ENCODE peak calls at places on chromosomes 3 and 15, in four cellular contexts. G is lower lobe of right lung, U is AG04450, Y is cardiac fibroblast. K is an unnamed sample.

GRCh38 chr3:124261301-124261700 is 269.4 kb upstream of the ROPN1 start:
- DNase-seq in G (no peak), U (no peak), Y (no peak), K (no peak)

GRCh38 chr15:49492834-49493233 is 69.8 kb downstream of the FGF7 start:
- DNase-seq in G (no peak), U (peak), Y (peak), K (peak)

GRCh38 chr15:81239190-81239589 is 42.5 kb downstream of the IL16 start:
- DNase-seq in G (no peak), U (peak), Y (peak), K (no peak)

GRCh38 chr15:98711810-98712209 is 63.5 kb downstream of the IGF1R start:
- DNase-seq in G (no peak), U (no peak), Y (no peak), K (no peak)

GRCh38 chr3:131494706-131495105 is 8.1 kb downstream of the MRPL3 start:
- DNase-seq in G (no peak), U (no peak), Y (no peak), K (no peak)

GRCh38 chr3:194688207-194688711 is 2.6 kb downstream of the FAM43A start:
- DNase-seq in G (peak), U (no peak), Y (peak), K (no peak)

GRCh38 chr15:68599560-68600071 is 20.8 kb downstream of the CORO2B start:
- DNase-seq in G (no peak), U (no peak), Y (peak), K (peak)

GRCh38 chr15:91424001-91424400 is 323.9 kb downstream of the SV2B start:
- DNase-seq in G (no peak), U (no peak), Y (no peak), K (no peak)

GRCh38 chr3:195911041-195911945 is 2.9 kb upstream of the TNK2 start:
- DNase-seq in G (no peak), U (no peak), Y (no peak), K (no peak)

GRCh38 chr3:143657391-143657790 is 190.9 kb downstream of the SLC9A9 start:
- DNase-seq in G (no peak), U (no peak), Y (peak), K (no peak)

GRCh38 chr15:92623435-92623834 is 32.1 kb downstream of the FAM174B start:
- DNase-seq in G (no peak), U (no peak), Y (no peak), K (no peak)

GRCh38 chr3:95759614-95760301 is 1054.6 kb upstream of the EPHA6 start:
- DNase-seq in G (no peak), U (no peak), Y (no peak), K (no peak)

DNA sequence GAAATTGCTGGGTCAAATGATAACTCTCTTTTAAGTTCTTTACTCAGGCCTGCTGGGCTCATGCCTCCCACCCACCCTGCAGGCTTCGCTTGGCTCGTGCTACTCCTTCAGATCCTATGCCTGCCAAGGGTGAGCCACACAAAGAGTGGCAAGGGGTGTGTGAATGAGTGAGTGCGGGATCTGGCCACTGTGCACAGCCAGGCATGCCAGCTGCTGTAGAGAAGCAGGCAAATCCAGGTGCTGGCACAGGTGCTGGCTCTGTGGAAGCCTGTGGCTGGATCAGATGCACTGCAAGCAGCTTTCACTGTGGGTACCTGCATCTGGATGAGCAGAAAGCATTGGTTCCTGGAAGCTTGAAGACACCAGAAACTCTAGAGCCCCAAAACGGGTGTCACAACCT is 1055.7 kb upstream of the EPHA6 start:
- DNase-seq in G (no peak), U (no peak), Y (no peak), K (no peak)
- H3K4me3 ChIP-seq in G (no peak), U (no peak), Y (no peak), K (no peak)

DNA sequence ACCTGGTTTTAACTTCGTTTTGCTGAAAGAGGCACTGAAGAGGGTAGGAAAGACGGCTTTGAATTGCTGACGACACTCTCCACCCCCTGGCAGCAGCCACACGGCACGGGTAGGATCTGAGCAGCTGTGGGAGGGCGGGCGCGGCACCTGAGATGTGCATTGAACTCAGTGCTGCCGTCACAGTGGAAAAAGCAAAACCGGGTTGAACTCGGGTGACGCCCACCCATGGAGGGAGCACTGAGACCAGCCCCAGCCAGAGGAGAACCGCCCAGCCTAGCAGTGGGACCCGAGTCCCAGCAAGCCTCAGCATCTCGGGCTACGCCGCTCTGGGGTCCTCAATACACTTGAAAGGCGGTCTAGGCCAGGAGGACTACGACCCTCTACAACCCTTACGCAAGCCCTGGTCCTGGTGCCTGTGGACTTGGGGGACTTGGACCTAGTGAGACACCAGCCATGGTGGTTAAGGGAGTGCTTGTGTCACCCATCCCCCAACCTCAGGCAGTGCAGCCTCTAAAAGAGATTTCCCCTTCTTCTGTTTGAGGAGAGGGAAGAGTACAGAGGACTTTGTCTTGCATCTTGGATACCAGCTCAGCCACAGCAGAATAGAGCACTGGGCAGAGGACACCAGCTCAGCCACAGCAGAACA is 50.0 kb upstream of the RPL35A start:
- DNase-seq in G (no peak), U (no peak), Y (no peak), K (no peak)
- H3K4me3 ChIP-seq in G (no peak), U (no peak), Y (no peak), K (no peak)

GRCh38 chr15:70194266-70194665 is 96.5 kb upstream of the TLE3 start:
- DNase-seq in G (no peak), U (no peak), Y (no peak), K (no peak)

GRCh38 chr15:70193734-70194133 is 96.0 kb upstream of the TLE3 start:
- DNase-seq in G (no peak), U (no peak), Y (no peak), K (no peak)

GRCh38 chr15:70190965-70191364 is 93.2 kb upstream of the TLE3 start:
- DNase-seq in G (no peak), U (no peak), Y (no peak), K (no peak)

GRCh38 chr15:70192041-70192440 is 94.3 kb upstream of the TLE3 start:
- DNase-seq in G (no peak), U (no peak), Y (no peak), K (no peak)

GRCh38 chr15:70192490-70192889 is 94.8 kb upstream of the TLE3 start:
- DNase-seq in G (no peak), U (no peak), Y (no peak), K (no peak)
- H3K4me3 ChIP-seq in G (no peak), U (no peak), Y (no peak), K (no peak)

DNA sequence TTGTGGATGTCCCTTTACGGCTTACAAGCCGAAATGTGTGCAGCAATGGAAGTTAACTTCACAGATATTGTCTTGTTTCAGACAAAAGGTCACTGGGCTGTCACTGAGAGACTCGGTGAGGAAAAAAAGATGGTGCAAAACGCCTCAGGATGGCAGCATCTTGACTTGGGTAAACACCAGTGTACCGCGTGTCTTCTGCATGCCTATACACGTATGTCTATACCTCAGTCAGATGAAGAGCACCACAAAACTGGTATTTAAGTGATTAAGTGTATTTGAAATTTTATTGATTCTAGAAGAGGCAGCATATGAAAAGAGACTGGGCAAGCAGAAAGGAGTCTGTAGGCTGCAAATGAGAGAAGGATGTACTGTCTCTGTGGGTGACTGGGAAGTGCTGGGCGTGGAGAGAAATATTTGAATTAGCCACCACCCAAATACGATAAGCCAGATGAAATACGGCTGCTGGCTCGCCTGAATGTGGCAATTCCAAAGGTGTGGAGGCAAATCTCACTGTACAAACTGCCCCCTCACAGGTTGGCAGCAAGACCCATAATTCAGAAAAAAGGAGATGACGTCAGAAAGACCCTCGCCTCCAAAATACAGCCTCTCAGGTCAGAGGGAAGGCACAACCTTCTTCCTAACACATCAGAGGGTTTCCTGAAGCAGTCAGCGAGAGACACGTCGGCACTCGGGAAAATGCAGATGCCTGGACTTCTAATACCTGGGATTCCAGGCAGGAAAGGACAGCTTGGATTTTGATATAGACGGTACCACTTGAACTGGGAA is 53.4 kb upstream of the NEO1 start:
- DNase-seq in G (no peak), U (no peak), Y (no peak), K (no peak)
- H3K4me3 ChIP-seq in G (no peak), U (no peak), Y (no peak), K (no peak)

GRCh38 chr3:152254031-152254430 is 14.7 kb upstream of the MBNL1 start:
- DNase-seq in G (no peak), U (no peak), Y (no peak), K (no peak)
- H3K4me3 ChIP-seq in G (no peak), U (no peak), Y (no peak), K (no peak)

GRCh38 chr3:39327746-39328349 is 1.7 kb upstream of the CCR8 start:
- DNase-seq in G (no peak), U (no peak), Y (no peak), K (no peak)
- H3K4me3 ChIP-seq in G (no peak), U (no peak), Y (no peak), K (no peak)

DNA sequence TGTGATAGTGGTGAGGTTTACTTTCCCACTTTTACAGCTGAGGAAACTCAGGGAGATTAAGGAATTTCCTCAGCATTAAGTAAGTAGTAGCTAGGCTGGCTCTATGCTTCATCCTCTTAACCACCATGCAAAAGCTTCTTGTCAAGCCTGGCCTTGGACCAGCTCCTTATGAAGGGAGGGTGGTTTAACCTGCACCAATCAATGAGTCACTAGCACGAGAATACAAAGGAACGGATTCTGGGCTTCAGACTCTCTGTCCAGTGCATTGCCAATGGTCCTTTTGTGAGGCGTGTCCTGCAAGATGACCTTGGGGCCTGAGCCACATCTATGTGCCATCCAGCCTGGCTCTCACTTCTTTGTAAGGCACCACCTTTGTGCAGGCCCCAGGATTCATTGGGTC is 202.1 kb upstream of the CFAP20DC start:
- DNase-seq in G (no peak), U (no peak), Y (no peak), K (no peak)
- H3K4me3 ChIP-seq in G (no peak), U (no peak), Y (no peak), K (no peak)

GRCh38 chr15:25416693-25417092 is 22.1 kb downstream of the UBE3A start:
- DNase-seq in G (no peak), U (no peak), Y (no peak), K (no peak)
- H3K4me3 ChIP-seq in G (no peak), U (no peak), Y (no peak), K (no peak)

GRCh38 chr3:47658444-47658843 is 79.8 kb upstream of the CSPG5 start:
- DNase-seq in G (no peak), U (no peak), Y (no peak), K (no peak)
- H3K4me3 ChIP-seq in G (no peak), U (no peak), Y (no peak), K (no peak)